ENCODE peak calls at places on chromosomes 6 and 20, in nine cellular contexts. M, F, V, A, D, I, E, P and C are unnamed samples.

GRCh38 chr6:220736-221475 is 71.4 kb upstream of the DUSP22 start:
- DNase-seq in A (no peak), I (no peak), P (no peak), M (no peak), F (no peak), E (no peak), D (no peak), V (no peak), C (peak)

GRCh38 chr6:2197177-2197671 is 48.2 kb downstream of the GMDS start:
- DNase-seq in E (no peak), P (peak), A (no peak), V (peak), F (peak), D (no peak), M (no peak), I (peak), C (no peak)

GRCh38 chr6:47476794-47477496 is 644 bp upstream of the CD2AP start:
- DNase-seq in I (no peak), M (peak), A (no peak), D (no peak), V (no peak), P (no peak), F (no peak), E (no peak), C (no peak)

GRCh38 chr6:38724343-38724742 is 9.2 kb downstream of the DNAH8 start:
- DNase-seq in V (no peak), A (no peak), P (no peak), I (no peak), E (no peak), F (no peak), D (no peak), M (no peak), C (no peak)

GRCh38 chr20:38392356-38392755 is 42.8 kb downstream of the SNHG17 start:
- DNase-seq in V (no peak), M (no peak), A (no peak), P (no peak), D (no peak), E (no peak), I (no peak), F (no peak), C (no peak)

GRCh38 chr6:113734886-113735481 is 122.2 kb upstream of the MARCKS start:
- DNase-seq in M (no peak), F (peak), A (no peak), E (no peak), D (no peak), I (no peak), V (no peak), P (no peak), C (no peak)

GRCh38 chr6:135116566-135116965 is 61.9 kb upstream of the HBS1L start:
- DNase-seq in F (no peak), P (no peak), A (no peak), D (no peak), M (no peak), V (no peak), I (no peak), E (no peak), C (peak)

GRCh38 chr20:62695448-62696414 is 12.9 kb upstream of the NTSR1 start:
- DNase-seq in V (no peak), P (no peak), F (no peak), D (no peak), E (no peak), I (no peak), M (no peak), A (no peak), C (no peak)

GRCh38 chr20:20019123-20019522 is 2.0 kb downstream of the NAA20 start:
- DNase-seq in M (no peak), E (no peak), V (no peak), D (no peak), P (no peak), A (no peak), I (no peak), F (no peak), C (no peak)

GRCh38 chr6:116419069-116419468 is 42.1 kb upstream of the CALHM6 start:
- DNase-seq in E (no peak), A (no peak), M (no peak), F (no peak), V (no peak), P (no peak), D (no peak), I (no peak), C (no peak)

GRCh38 chr20:16575390-16576140 is 2.3 kb upstream of the KIF16B start:
- DNase-seq in P (no peak), E (no peak), I (no peak), D (no peak), V (no peak), F (no peak), M (no peak), A (peak), C (peak)

GRCh38 chr6:158086706-158087518 is 81.2 kb downstream of the SERAC1 start:
- DNase-seq in A (no peak), D (no peak), M (peak), I (no peak), F (no peak), P (peak), V (peak), E (no peak), C (no peak)

GRCh38 chr6:1164600-1164999 is 147.3 kb upstream of the FOXQ1 start:
- DNase-seq in D (no peak), V (no peak), P (no peak), A (no peak), M (no peak), F (no peak), E (no peak), I (no peak), C (no peak)

GRCh38 chr6:90574610-90575009 is 12.3 kb downstream of the MAP3K7 start:
- DNase-seq in D (no peak), P (no peak), V (no peak), M (no peak), I (no peak), F (peak), A (no peak), E (no peak), C (no peak)

GRCh38 chr6:125310994-125311649 is 9.4 kb upstream of the HDDC2 start:
- DNase-seq in I (no peak), V (no peak), M (peak), P (no peak), E (no peak), F (peak), D (peak), A (no peak), C (no peak)

GRCh38 chr20:12243327-12243726 is 325.6 kb downstream of the BTBD3 start:
- DNase-seq in E (no peak), P (no peak), M (no peak), V (no peak), A (no peak), I (no peak), F (no peak), D (no peak), C (no peak)

GRCh38 chr6:21750479-21751018 is 157.0 kb downstream of the SOX4 start:
- DNase-seq in P (no peak), F (no peak), M (peak), A (no peak), D (no peak), E (no peak), V (no peak), I (no peak), C (no peak)

GRCh38 chr20:17681741-17682102 is 320 bp downstream of the RRBP1 start:
- DNase-seq in I (no peak), D (no peak), A (no peak), F (no peak), M (no peak), P (no peak), V (no peak), E (no peak), C (no peak)